ENCODE peak calls at places on chromosomes 6 and 20, in six cellular contexts. V is stomach, H is HepG2, A is K562, K is GM12878, E is transverse colon. I is an unnamed sample.

GRCh38 chr20:62377064-62377461 is 9.8 kb upstream of the RPS21 start:
- DNase-seq in V (no peak), H (no peak), A (no peak), K (no peak), E (no peak), I (no peak)

GRCh38 chr20:57266251-57267157 is at the start of gene BMP7:
- DNase-seq in V (no peak), H (no peak), A (no peak), K (no peak), E (no peak), I (no peak)

GRCh38 chr6:54846857-54847721 is 518 bp downstream of the FAM83B start:
- DNase-seq in V (no peak), H (no peak), A (no peak), K (no peak), E (peak; percentile 30), I (peak; percentile 22)

GRCh38 chr6:157990321-157991066 is 8.8 kb downstream of the SYNJ2 start:
- DNase-seq in V (no peak), H (no peak), A (no peak), K (no peak), E (no peak), I (no peak)

GRCh38 chr6:142542704-142543233 is 241.0 kb downstream of the ADGRG6 start:
- DNase-seq in V (peak; percentile 43), H (no peak), A (peak; percentile 21), K (no peak), E (peak; percentile 25), I (peak; percentile 16)

GRCh38 chr20:57258055-57258454 is 8.4 kb downstream of the BMP7 start:
- DNase-seq in V (no peak), H (no peak), A (no peak), K (no peak), E (no peak), I (no peak)

GRCh38 chr20:63641146-63641791 is 12.0 kb downstream of the STMN3 start:
- DNase-seq in V (no peak), H (no peak), A (peak; percentile 27), K (no peak), E (peak; percentile 41), I (no peak)

GRCh38 chr6:158185729-158186456 is 17.7 kb downstream of the GTF2H5 start:
- DNase-seq in V (no peak), H (no peak), A (no peak), K (no peak), E (no peak), I (no peak)

GRCh38 chr6:48959401-48960060 is 503.5 kb downstream of the MMUT start:
- DNase-seq in V (no peak), H (no peak), A (no peak), K (no peak), E (no peak), I (no peak)

GRCh38 chr6:1326535-1327121 is 14.7 kb downstream of the FOXQ1 start:
- DNase-seq in V (no peak), H (no peak), A (no peak), K (no peak), E (no peak), I (no peak)

GRCh38 chr6:145042559-145042958 is 692.8 kb downstream of the EPM2A start:
- DNase-seq in V (no peak), H (peak; percentile 33), A (no peak), K (no peak), E (no peak), I (no peak)

GRCh38 chr6:6986373-6986772 is 121.4 kb upstream of the RREB1 start:
- DNase-seq in V (no peak), H (no peak), A (no peak), K (no peak), E (no peak), I (no peak)
- TF ChIP-seq POLR2AphosphoS5 in V (no peak), H (no peak), A (no peak), K (no peak), E (no peak), I (no peak)

DNA sequence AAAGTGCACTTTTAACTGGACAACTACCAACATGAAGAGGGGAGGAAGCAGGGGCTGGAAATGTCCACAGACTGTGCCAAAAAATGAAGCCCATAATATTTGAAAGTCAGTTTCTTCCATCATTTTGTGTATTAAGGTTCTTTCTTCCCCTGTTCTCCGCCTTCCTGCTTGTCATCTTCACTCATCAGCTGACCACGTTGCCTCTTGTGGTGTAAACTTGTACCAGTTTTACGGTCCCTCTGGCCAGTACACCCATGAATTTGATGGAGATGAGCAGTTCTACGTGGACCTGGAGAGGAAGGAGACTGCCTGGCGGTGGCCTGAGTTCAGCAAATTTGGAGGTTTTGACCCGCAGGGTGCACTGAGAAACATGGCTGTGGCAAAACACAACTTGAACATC is 3.9 kb downstream of the HLA-DQA1 start:
- DNase-seq in V (no peak), H (no peak), A (no peak), K (no peak), E (no peak), I (no peak)
- H3K4me3 ChIP-seq in V (no peak overlapping the region), H (no peak overlapping the region), A (no peak overlapping the region), K (no peak overlapping the region), E (no peak overlapping the region), I (no peak overlapping the region)

GRCh38 chr20:35729836-35730582 is 12.1 kb downstream of the RBM39 start:
- DNase-seq in V (no peak), H (no peak), A (no peak), K (no peak), E (no peak), I (no peak)

GRCh38 chr20:35726759-35727711 is 15.0 kb downstream of the RBM39 start:
- DNase-seq in V (no peak), H (no peak), A (no peak), K (no peak), E (no peak), I (no peak)

GRCh38 chr20:35730583-35731468 is 11.2 kb downstream of the RBM39 start:
- DNase-seq in V (no peak), H (no peak), A (no peak), K (no peak), E (no peak), I (no peak)

GRCh38 chr20:35731469-35731788 is 10.6 kb downstream of the RBM39 start:
- DNase-seq in V (no peak), H (no peak), A (no peak), K (no peak), E (no peak), I (no peak)

DNA sequence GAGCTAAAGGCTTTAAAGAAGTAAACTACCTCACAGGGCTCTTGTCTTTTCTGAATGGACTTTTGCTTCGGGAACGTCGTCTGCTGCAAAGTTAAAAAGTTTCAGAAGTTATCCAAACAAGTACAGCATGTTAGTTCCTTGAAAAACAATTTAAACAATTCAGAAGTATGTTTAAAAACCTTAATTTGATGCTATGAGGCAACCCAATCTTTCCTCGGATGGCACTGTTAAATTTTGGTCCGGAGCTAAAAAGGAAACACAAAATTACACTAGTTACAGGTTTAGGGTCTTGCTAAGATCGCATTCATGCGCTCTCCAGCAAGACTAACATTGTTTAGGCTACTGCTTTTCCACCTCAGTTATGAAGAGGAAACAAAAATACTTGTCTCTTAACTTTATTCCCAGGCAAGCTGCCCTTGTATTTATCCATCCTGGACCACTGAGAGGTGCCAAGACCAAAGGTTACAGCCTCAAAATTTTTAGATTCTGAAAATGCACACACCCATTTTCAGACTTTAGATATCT is 12.7 kb downstream of the RBM39 start:
- DNase-seq in V (no peak), H (no peak), A (no peak), K (no peak), E (no peak), I (no peak)
- TF ChIP-seq POLR2A in V (no peak), H (peak; percentile 41), A (no peak), K (no peak), E (no peak), I (no peak)

DNA sequence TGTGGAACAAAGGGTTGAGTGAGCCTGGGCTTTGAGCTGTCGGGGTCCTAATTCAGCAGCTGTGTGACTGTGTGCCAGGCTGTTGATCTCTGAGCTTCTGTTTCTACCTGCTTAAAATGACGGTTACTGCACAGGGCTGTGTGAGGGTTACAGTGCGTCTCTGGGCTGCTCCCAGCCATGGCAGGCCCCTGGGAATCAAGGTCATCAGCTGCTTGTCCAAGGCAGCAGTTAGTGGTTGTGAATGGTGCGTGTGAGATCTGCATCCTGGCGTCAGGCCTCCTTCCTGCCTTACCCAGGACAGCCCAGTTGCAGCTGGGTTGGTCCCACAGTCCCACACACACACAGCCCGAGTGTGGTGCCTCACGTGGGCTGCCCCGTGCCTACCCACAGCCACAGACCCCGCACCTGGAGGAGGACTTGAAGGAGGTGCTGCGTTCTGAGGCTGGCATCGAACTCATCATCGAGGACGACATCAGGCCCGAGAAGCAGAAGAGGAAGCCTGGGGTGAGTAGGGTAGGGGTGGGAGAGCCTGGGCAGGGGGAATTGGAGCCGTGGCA is 15.6 kb downstream of the GTSF1L start:
- DNase-seq in V (no peak), H (no peak), A (no peak), K (no peak), E (no peak), I (no peak)
- TF ChIP-seq POLR2AphosphoS5 in V (no peak), H (no peak), A (no peak), K (no peak), E (no peak), I (no peak)